ENCODE peak calls at places on chromosomes 5 and 9, in ten cellular contexts. M, Y, N, E, J, F, P, T, S and W are unnamed samples.

GRCh38 chr9:5112109-5112592 is 73.3 kb downstream of the INSL6 start:
- DNase-seq in F (no peak), Y (no peak), T (no peak), P (no peak), S (no peak), N (no peak), J (no peak), E (no peak), M (no peak), W (no peak)

GRCh38 chr5:11520241-11520929 is 383.9 kb downstream of the CTNND2 start:
- DNase-seq in Y (no peak), T (no peak), M (no peak), N (no peak), S (no peak), E (no peak), P (no peak), J (no peak), F (no peak), W (no peak)

GRCh38 chr5:154606246-154606645 is 128.2 kb upstream of the HAND1 start:
- DNase-seq in T (no peak), J (no peak), F (no peak), P (no peak), Y (no peak), S (no peak), E (no peak), M (no peak), N (no peak), W (no peak)

GRCh38 chr5:136526798-136527197 is 161.5 kb upstream of the TRPC7 start:
- DNase-seq in E (no peak), N (no peak), S (no peak), Y (no peak), P (no peak), M (no peak), T (no peak), J (no peak), F (no peak), W (no peak)

GRCh38 chr9:3828495-3828894 is 302.7 kb upstream of the RFX3 start:
- DNase-seq in J (no peak), Y (no peak), M (peak), F (peak), T (peak), P (no peak), S (no peak), N (peak), E (no peak), W (peak)

GRCh38 chr9:86827893-86828292 is 119.4 kb downstream of the GAS1 start:
- DNase-seq in M (no peak), J (no peak), E (no peak), T (no peak), F (no peak), N (peak), P (no peak), Y (no peak), S (peak), W (no peak)

GRCh38 chr9:95003694-95004451 is 277.4 kb downstream of the AOPEP start:
- DNase-seq in E (peak), M (peak), N (peak), S (peak), J (peak), Y (no peak), F (peak), P (peak), T (peak), W (peak)

GRCh38 chr5:59079622-59080620 is 497.0 kb downstream of the RAB3C start:
- DNase-seq in Y (no peak), E (no peak), P (no peak), N (peak), J (peak), T (peak), M (peak), S (peak), F (peak), W (peak)

GRCh38 chr9:13360188-13360587 is 80.7 kb upstream of the MPDZ start:
- DNase-seq in F (no peak), M (no peak), P (no peak), Y (no peak), J (no peak), N (no peak), T (no peak), S (no peak), E (no peak), W (no peak)

GRCh38 chr5:170143091-170143490 is 37.4 kb downstream of the FOXI1 start:
- DNase-seq in E (no peak), S (no peak), N (no peak), F (no peak), Y (no peak), M (no peak), P (peak), T (no peak), J (no peak), W (no peak)

GRCh38 chr5:168346417-168346816 is 55.0 kb downstream of the WWC1 start:
- DNase-seq in P (no peak), Y (no peak), S (no peak), J (no peak), M (no peak), F (no peak), T (no peak), N (no peak), E (peak), W (peak)

GRCh38 chr5:26482817-26483375 is 555.5 kb downstream of the CDH9 start:
- DNase-seq in T (peak), F (peak), Y (no peak), P (no peak), S (no peak), N (peak), J (peak), E (no peak), M (peak), W (peak)

GRCh38 chr5:84450617-84451414 is 66.1 kb upstream of the EDIL3 start:
- DNase-seq in J (no peak), T (peak), N (peak), M (peak), E (no peak), Y (no peak), S (peak), F (peak), P (no peak), W (peak)

GRCh38 chr5:163347671-163348070 is 89.7 kb upstream of the CCNG1 start:
- DNase-seq in M (peak), T (peak), E (peak), P (no peak), Y (no peak), N (peak), S (peak), J (peak), F (peak), W (peak)

GRCh38 chr5:151815051-151815450 is 43.3 kb downstream of the G3BP1 start:
- DNase-seq in Y (no peak), E (no peak), N (no peak), J (no peak), F (no peak), M (no peak), T (no peak), P (no peak), S (no peak), W (no peak)

GRCh38 chr9:129595323-129595741 is 25.6 kb downstream of the C9orf50 start:
- DNase-seq in P (no peak), S (no peak), T (peak), J (peak), M (peak), Y (no peak), N (peak), F (peak), E (no peak), W (peak)

GRCh38 chr5:132679166-132679565 is 5.4 kb downstream of the IL4 start:
- DNase-seq in N (no peak), T (no peak), M (no peak), J (no peak), S (no peak), F (no peak), E (no peak), Y (no peak), P (no peak), W (no peak)

GRCh38 chr5:9350301-9350797 is 195.5 kb downstream of the SEMA5A start:
- DNase-seq in T (peak), Y (no peak), F (peak), S (no peak), P (no peak), M (peak), N (no peak), E (no peak), J (peak), W (no peak)

GRCh38 chr5:170184007-170184687 is 48.6 kb upstream of the C5orf58 start:
- DNase-seq in F (peak), J (peak), P (peak), T (peak), Y (no peak), E (peak), M (peak), N (peak), S (peak), W (peak)

GRCh38 chr5:93590511-93590910 is 7.5 kb downstream of the NR2F1 start:
- DNase-seq in N (peak), E (no peak), J (no peak), P (no peak), F (no peak), M (no peak), S (peak), T (no peak), Y (no peak), W (no peak)

GRCh38 chr5:138054863-138055558 is 22.1 kb upstream of the FAM13B start:
- DNase-seq in E (no peak), F (no peak), S (no peak), J (peak), N (peak), Y (no peak), P (no peak), T (no peak), M (no peak), W (peak)

GRCh38 chr9:95008151-95008771 is 281.8 kb downstream of the AOPEP start:
- DNase-seq in E (peak), J (peak), Y (no peak), T (no peak), F (no peak), N (peak), M (peak), S (peak), P (no peak), W (peak)

GRCh38 chr9:98107926-98108325 is 11.1 kb downstream of the TRIM14 start:
- DNase-seq in M (no peak), P (no peak), Y (no peak), J (no peak), N (no peak), F (no peak), E (no peak), S (no peak), T (no peak), W (no peak)

GRCh38 chr9:98109052-98109451 is 10.0 kb downstream of the TRIM14 start:
- DNase-seq in Y (no peak), N (no peak), J (no peak), P (no peak), S (no peak), M (no peak), T (no peak), E (no peak), F (no peak), W (no peak)

GRCh38 chr9:98105006-98105405 is 14.0 kb downstream of the TRIM14 start:
- DNase-seq in M (no peak), E (no peak), S (no peak), F (no peak), N (no peak), T (no peak), P (no peak), J (no peak), Y (no peak), W (no peak)

GRCh38 chr9:98104445-98104881 is 14.6 kb downstream of the TRIM14 start:
- DNase-seq in J (no peak), E (peak), M (no peak), N (no peak), P (no peak), Y (no peak), F (no peak), T (no peak), S (no peak), W (no peak)

GRCh38 chr9:98108540-98109031 is 10.4 kb downstream of the TRIM14 start:
- DNase-seq in F (no peak), E (no peak), Y (no peak), M (no peak), J (no peak), T (no peak), P (no peak), S (no peak), N (no peak), W (no peak)
- H3K4me3 ChIP-seq in F (no peak), E (no peak), Y (no peak), M (no peak), J (no peak), T (no peak), P (no peak), S (no peak), N (no peak), W (no peak)

GRCh38 chr9:101460965-101461364 is 25.4 kb upstream of the ALDOB start:
- DNase-seq in T (no peak), Y (no peak), F (no peak), M (no peak), P (no peak), N (peak), S (no peak), E (no peak), J (no peak), W (no peak)

GRCh38 chr9:101458955-101459631 is 23.5 kb upstream of the ALDOB start:
- DNase-seq in F (peak), N (peak), P (no peak), S (peak), M (peak), Y (no peak), E (no peak), T (peak), J (peak), W (peak)

GRCh38 chr9:101463397-101463796 is 27.8 kb upstream of the ALDOB start:
- DNase-seq in P (no peak), M (peak), J (no peak), S (peak), F (peak), N (peak), T (peak), Y (no peak), E (no peak), W (peak)

GRCh38 chr9:101465330-101465915 is 29.8 kb upstream of the ALDOB start:
- DNase-seq in M (peak), E (peak), J (peak), T (peak), N (peak), P (peak), F (peak), Y (no peak), S (peak), W (peak)

GRCh38 chr9:101462558-101462957 is 27.0 kb upstream of the ALDOB start:
- DNase-seq in M (no peak), Y (no peak), J (peak), F (peak), N (peak), P (no peak), E (no peak), T (peak), S (peak), W (peak)
- H3K4me3 ChIP-seq in M (no peak), Y (no peak), J (no peak), F (no peak), N (no peak), P (no peak), E (no peak), T (no peak), S (no peak), W (no peak)

GRCh38 chr9:121652037-121652837 is 803 bp downstream of the DAB2IP start:
- DNase-seq in N (no peak), Y (no peak), F (no peak), P (no peak), S (no peak), E (peak), T (peak), M (peak), J (no peak), W (no peak)

GRCh38 chr9:121649476-121650219 is 1.8 kb upstream of the DAB2IP start:
- DNase-seq in T (no peak), N (no peak), M (no peak), S (no peak), F (no peak), E (no peak), J (no peak), Y (no peak), P (no peak), W (no peak)

GRCh38 chr9:121650220-121651013 is 1.0 kb upstream of the DAB2IP start:
- DNase-seq in Y (no peak), P (no peak), J (peak), E (peak), F (no peak), M (peak), N (peak), T (peak), S (peak), W (peak)

GRCh38 chr9:121651295-121652036 is at the start of gene DAB2IP:
- DNase-seq in E (peak), F (no peak), T (peak), N (peak), J (peak), P (no peak), S (peak), Y (no peak), M (peak), W (peak)

DNA sequence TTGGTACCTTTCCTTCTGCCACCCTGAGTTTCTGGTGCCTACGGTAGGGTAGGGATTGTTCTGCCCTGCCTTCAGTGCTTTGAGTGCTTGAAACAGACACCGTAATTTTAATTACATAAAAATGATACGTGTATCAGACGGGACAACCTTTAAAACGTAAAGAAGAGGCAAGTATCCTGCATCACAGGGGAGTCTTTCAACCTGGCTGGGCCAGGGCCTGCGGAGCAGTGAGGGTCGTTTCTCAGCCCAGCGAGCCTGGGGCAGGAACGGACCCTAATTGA is 480 bp upstream of the DAB2IP start:
- DNase-seq in E (no peak), T (no peak), M (no peak), P (no peak), F (no peak), J (no peak), Y (no peak), S (no peak), N (no peak), W (no peak)
- H3K4me3 ChIP-seq in E (peak), T (peak), M (peak), P (no peak), F (no peak), J (peak), Y (peak), S (no peak), N (no peak), W (peak)

DNA sequence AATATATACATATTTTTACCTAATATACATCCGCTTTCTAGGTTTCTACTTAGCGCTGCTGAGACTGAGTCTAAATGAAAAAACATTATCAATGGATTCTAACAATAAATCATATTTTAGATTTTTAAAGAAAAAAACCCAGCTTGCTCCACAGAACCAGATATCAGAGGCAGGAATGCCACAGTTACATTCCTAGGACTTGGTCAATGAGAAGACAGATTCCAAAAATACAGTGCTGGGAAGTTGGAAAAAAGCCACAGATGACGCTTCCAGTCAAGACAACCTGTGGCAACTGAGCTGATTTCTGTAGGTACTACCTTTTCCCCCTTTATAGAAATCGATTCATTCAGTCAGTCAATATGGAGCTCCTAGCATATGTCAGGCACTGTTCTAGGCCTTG is 589 bp upstream of the CCDC112 start:
- DNase-seq in Y (no peak), N (peak), P (no peak), F (peak), T (no peak), S (no peak), E (no peak), M (peak), J (no peak), W (peak)
- H3K4me3 ChIP-seq in Y (peak), N (peak), P (no peak), F (peak), T (peak), S (no peak), E (peak), M (no peak), J (peak), W (no peak)

DNA sequence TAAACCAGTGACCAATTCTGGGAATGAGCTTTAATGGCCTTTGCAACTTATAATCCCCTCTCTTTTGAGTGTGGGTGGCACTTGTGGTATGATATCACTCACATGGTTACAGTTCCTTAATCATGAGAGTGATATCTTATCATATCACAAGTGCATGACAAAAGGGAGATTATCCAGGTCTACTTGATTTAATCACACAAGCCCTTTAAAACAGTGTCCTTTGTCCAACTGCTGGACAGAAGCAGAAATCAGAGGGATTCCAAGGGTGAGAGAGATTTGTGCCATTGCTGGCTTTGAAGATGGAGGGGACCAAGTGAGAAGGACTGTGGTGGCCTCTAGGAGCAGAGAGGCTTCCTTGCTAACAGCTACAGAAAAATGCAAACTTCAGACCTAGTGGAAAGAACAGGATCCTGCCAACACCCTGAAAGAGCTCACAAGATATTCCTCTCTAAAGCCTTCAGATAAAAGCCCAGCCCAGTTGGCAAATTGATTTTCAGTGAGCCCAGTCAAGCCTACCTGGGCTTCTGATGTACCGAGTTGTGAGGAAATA is 279.0 kb upstream of the TLE4 start:
- DNase-seq in S (no peak), P (no peak), M (no peak), N (no peak), Y (no peak), F (no peak), J (no peak), T (no peak), E (no peak), W (peak)
- H3K4me3 ChIP-seq in S (no peak), P (no peak), M (no peak), N (no peak), Y (no peak), F (no peak), J (no peak), T (no peak), E (no peak), W (no peak)

DNA sequence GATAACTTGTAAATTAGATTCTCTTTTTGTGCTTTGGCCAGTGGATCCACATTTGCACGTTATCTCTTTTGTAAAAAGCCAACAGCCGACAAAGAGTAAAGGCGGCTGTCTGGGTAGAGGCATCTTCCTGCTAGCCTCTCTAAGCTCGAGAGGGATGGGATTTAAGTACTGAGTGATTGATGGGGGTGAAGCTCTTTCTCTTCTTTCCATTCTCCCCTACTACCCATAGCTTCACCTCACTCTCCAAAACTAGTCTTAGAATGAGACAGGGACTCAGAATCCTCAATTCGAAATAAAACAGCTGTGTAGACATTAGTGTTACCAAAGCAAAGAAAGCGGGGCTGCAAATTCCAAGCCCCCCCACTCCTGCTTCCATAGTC is 3.5 kb downstream of the PBX3 start:
- DNase-seq in T (no peak), P (no peak), S (no peak), M (peak), E (no peak), J (no peak), F (no peak), N (no peak), Y (no peak), W (peak)
- H3K4me3 ChIP-seq in T (peak), P (no peak), S (peak), M (peak), E (peak), J (no peak), F (peak), N (no peak), Y (no peak), W (peak)

DNA sequence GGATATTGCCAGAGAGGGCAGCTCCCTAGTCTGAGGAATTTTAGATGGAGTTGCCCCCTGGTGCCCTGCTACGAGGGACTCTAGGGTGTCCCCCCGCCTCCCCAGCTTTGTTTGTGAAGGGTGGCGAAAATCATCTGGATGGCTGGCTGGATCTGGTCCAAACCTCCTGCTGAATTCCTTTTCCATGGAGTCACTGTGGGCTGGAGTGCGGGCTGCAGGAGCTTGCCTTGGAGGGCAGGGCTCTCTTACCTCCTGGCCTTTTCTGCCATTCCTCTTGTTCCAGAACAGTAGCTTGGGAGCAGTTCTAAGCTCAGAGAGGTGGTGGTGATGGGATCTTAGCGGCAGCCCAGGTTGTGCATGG is 2.1 kb downstream of the SYNPO start:
- DNase-seq in T (peak), M (peak), Y (peak), F (peak), S (peak), N (peak), P (peak), J (peak), E (peak), W (peak)
- H3K4me3 ChIP-seq in T (peak), M (peak), Y (peak), F (no peak), S (peak), N (peak), P (no peak), J (no peak), E (no peak), W (no peak)